ENCODE peak calls at places on chromosomes 1 and 21, in seven cellular contexts. S is hepatocyte, Z is HCT116, J is OCI-LY7, E is GM23248, B is PC-3, T is Karpas-422. L is an unnamed sample.

GRCh38 chr1:113390871-113391642 is 742 bp downstream of the MAGI3 start:
- DNase-seq in B (peak; percentile 54), Z (no peak), E (peak; percentile 59), T (no peak), S (peak; percentile 65), J (peak; percentile 53), L (peak; percentile 65)

GRCh38 chr1:112793631-112794565 is 78.8 kb upstream of the PPM1J start:
- DNase-seq in Z (no peak), E (no peak), T (no peak), S (no peak), B (no peak), J (no peak), L (no peak)

GRCh38 chr1:48859429-48859828 is 82.7 kb upstream of the BEND5 start:
- DNase-seq in E (peak; percentile 80), Z (no peak), B (peak; percentile 56), S (no peak), T (no peak), J (no peak), L (no peak)

GRCh38 chr1:179318501-179318900 is 24.9 kb downstream of the SOAT1 start:
- DNase-seq in J (peak; percentile 49), S (no peak), E (no peak), T (peak; percentile 52), Z (no peak), B (no peak), L (no peak)

GRCh38 chr1:46041551-46041950 is 90.9 kb downstream of the PIK3R3 start:
- DNase-seq in E (no peak), B (no peak), J (peak; percentile 87), Z (no peak), S (no peak), T (peak; percentile 73), L (no peak)

GRCh38 chr1:183724350-183725042 is 71.4 kb upstream of the APOBEC4 start:
- DNase-seq in E (no peak), S (no peak), Z (no peak), T (no peak), J (no peak), B (no peak), L (no peak)

GRCh38 chr1:181541947-181542346 is 58.6 kb downstream of the CACNA1E start:
- DNase-seq in E (peak; percentile 22), Z (no peak), S (peak; percentile 30), B (no peak), J (no peak), T (no peak), L (no peak)

GRCh38 chr21:43284700-43285099 is 115.9 kb downstream of the CRYAA start:
- DNase-seq in S (no peak), J (no peak), T (no peak), B (no peak), E (no peak), Z (no peak), L (no peak)

GRCh38 chr1:103513720-103514119 is 11.8 kb upstream of the RNPC3 start:
- DNase-seq in B (no peak), Z (no peak), J (no peak), E (peak; percentile 51), S (no peak), T (no peak), L (no peak)

GRCh38 chr21:42258150-42258884 is 39.4 kb downstream of the ABCG1 start:
- DNase-seq in B (peak; percentile 60), E (peak; percentile 72), J (peak; percentile 87), S (peak; percentile 72), Z (peak; percentile 31), T (peak; percentile 90), L (peak; percentile 81)

GRCh38 chr1:66571789-66572188 is 37.8 kb downstream of the SGIP1 start:
- DNase-seq in T (no peak), S (no peak), B (peak; percentile 74), E (peak; percentile 92), J (no peak), Z (peak; percentile 34), L (no peak)

GRCh38 chr1:91076834-91077233 is 55.0 kb upstream of the ZNF644 start:
- DNase-seq in B (no peak), T (no peak), S (no peak), E (no peak), Z (no peak), J (no peak), L (no peak)

DNA sequence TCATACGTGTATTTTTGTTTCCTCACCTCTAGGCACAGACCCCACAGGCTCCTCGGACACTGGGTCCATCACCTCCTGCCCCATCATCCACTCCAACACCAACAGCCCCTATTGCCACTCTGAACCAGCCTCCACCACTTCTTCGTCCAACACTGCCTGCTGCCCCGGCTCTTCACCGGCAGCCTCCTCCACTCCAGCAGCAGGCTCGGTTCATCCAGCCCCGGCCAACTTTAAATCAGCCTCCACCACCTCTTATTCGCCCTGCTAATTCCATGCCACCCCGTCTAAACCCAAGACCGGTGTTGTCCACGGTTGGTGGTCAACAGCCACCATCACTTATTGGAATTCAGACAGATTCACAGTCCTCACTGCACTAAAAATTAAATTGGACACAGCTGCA is 13.2 kb upstream of the TRAF5 start:
- DNase-seq in J (no peak), E (no peak), S (no peak), T (no peak), B (no peak), Z (no peak), L (no peak)
- H3K9me2 ChIP-seq in J (no peaks in the 10 kb centered on the region), E (no peaks in the 10 kb centered on the region), S (no peaks in the 10 kb centered on the region), T (no peaks in the 10 kb centered on the region), B (no peaks in the 10 kb centered on the region), Z (no peaks in the 10 kb centered on the region), L (no peaks in the 10 kb centered on the region)

GRCh38 chr1:201945863-201946223 is 505 bp downstream of the LMOD1 start:
- DNase-seq in B (no peak), S (no peak), T (no peak), J (no peak), Z (no peak), E (peak; percentile 41), L (no peak)
- H3K4me2 ChIP-seq in B (peak overlapping the region; percentile 83), S (peak overlapping the region; percentile 78), T (no peak overlapping the region), J (no peak overlapping the region), Z (no peak overlapping the region), E (peak overlapping the region; percentile 96), L (peak overlapping the region; percentile 87)

DNA sequence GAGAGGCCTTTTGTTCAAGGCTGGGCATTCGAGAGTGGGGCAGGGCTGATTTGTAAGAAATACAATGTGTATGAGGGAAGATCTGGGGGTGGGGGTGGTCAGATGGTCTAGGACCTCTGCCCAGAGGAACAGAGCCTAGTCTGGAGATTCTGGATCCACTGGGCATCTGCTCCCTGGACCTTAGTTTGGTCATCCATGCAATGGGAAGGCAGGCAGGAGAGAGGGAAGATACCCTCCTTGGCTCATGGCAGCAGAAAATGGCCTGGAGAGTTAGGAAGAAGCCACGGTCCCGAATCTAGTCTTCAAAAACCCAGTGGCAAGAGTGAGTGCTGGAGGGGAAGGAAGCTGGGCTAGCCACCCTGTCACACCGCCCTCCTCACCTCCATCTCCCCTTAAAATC is 38.8 kb downstream of the CITED4 start:
- DNase-seq in T (no peak), B (no peak), E (no peak), J (no peak), S (no peak), Z (no peak), L (no peak)
- H3K9me2 ChIP-seq in T (no peaks in the 10 kb centered on the region), B (no peaks in the 10 kb centered on the region), E (no peaks in the 10 kb centered on the region), J (no peaks in the 10 kb centered on the region), S (no peaks in the 10 kb centered on the region), Z (no peaks in the 10 kb centered on the region), L (no peaks in the 10 kb centered on the region)

GRCh38 chr1:154445040-154445472 is 39.9 kb downstream of the IL6R start:
- DNase-seq in S (no peak), T (no peak), E (peak; percentile 90), Z (no peak), B (peak; percentile 74), J (no peak), L (no peak)

GRCh38 chr1:154443274-154444013 is 38.3 kb downstream of the IL6R start:
- DNase-seq in S (no peak), Z (no peak), B (no peak), T (no peak), E (no peak), J (no peak), L (no peak)

GRCh38 chr1:154442006-154442740 is 37.0 kb downstream of the IL6R start:
- DNase-seq in B (peak; percentile 29), T (peak; percentile 54), J (no peak), S (no peak), Z (no peak), E (peak; percentile 59), L (peak; percentile 54)

GRCh38 chr1:154448271-154448905 is 43.2 kb downstream of the IL6R start:
- DNase-seq in J (no peak), T (no peak), S (no peak), Z (no peak), E (no peak), B (no peak), L (no peak)

GRCh38 chr1:154446292-154446691 is 41.1 kb downstream of the IL6R start:
- DNase-seq in E (peak; percentile 91), Z (no peak), T (no peak), J (no peak), B (no peak), S (peak; percentile 40), L (no peak)
- H3K4me2 ChIP-seq in E (peak overlapping the region; percentile 39), Z (no peak overlapping the region), T (no peak overlapping the region), J (no peak overlapping the region), B (no peak overlapping the region), S (no peak overlapping the region), L (no peak overlapping the region)

GRCh38 chr1:43318831-43319230 is 18.0 kb downstream of the TIE1 start:
- DNase-seq in T (no peak), Z (no peak), B (no peak), S (no peak), E (no peak), J (no peak), L (no peak)

GRCh38 chr1:43317817-43318471 is 17.2 kb downstream of the TIE1 start:
- DNase-seq in E (peak; percentile 41), J (no peak), B (no peak), T (no peak), Z (no peak), S (no peak), L (no peak)

GRCh38 chr1:43321331-43321891 is 16.2 kb upstream of the MPL start:
- DNase-seq in J (no peak), S (no peak), Z (no peak), B (no peak), E (no peak), T (no peak), L (no peak)

GRCh38 chr1:43319288-43319687 is 18.3 kb upstream of the MPL start:
- DNase-seq in B (no peak), T (no peak), E (no peak), J (no peak), S (no peak), Z (no peak), L (no peak)

GRCh38 chr1:43319766-43320165 is 17.9 kb upstream of the MPL start:
- DNase-seq in E (no peak), B (no peak), Z (no peak), S (no peak), T (no peak), J (no peak), L (no peak)
- H3K9me2 ChIP-seq in E (no peaks in the 10 kb centered on the region), B (no peaks in the 10 kb centered on the region), Z (no peaks in the 10 kb centered on the region), S (no peaks in the 10 kb centered on the region), T (no peaks in the 10 kb centered on the region), J (no peaks in the 10 kb centered on the region), L (no peaks in the 10 kb centered on the region)

L was measured in GM23338.